ENCODE peak calls at places on chromosome 9, in eight cellular contexts. C is Jurkat, Clone E6-1; Z is naive B cell; A is H9; E is PC-3; W is CD8-positive, alpha-beta T cell; O is caudate nucleus; Q is astrocyte of the spinal cord. R is an unnamed sample.

GRCh38 chr9:12708562-12709298 is 15.5 kb downstream of the TYRP1 start:
- DNase-seq in C (no peak), Z (no peak), A (no peak), E (peak; percentile 86), W (no peak), O (no peak), Q (peak; percentile 74), R (no peak)

GRCh38 chr9:33942471-33943083 is 106.1 kb downstream of the UBAP2 start:
- DNase-seq in C (no peak), Z (no peak), A (no peak), E (peak; percentile 71), W (no peak), O (no peak), Q (peak; percentile 82), R (no peak)

GRCh38 chr9:129278391-129279237 is 100.6 kb upstream of the IER5L start:
- DNase-seq in C (no peak), Z (no peak), A (peak; percentile 82), E (peak; percentile 81), W (no peak), O (no peak), Q (peak; percentile 13), R (no peak)

GRCh38 chr9:124297553-124297905 is 39.8 kb downstream of the NEK6 start:
- DNase-seq in C (no peak), Z (no peak), A (peak; percentile 77), E (peak; percentile 88), W (no peak), O (peak; percentile 22), Q (peak; percentile 95), R (no peak)

GRCh38 chr9:96413312-96414221 is 4.6 kb downstream of the ZNF367 start:
- DNase-seq in C (no peak), Z (peak; percentile 56), A (no peak), E (no peak), W (peak; percentile 22), O (peak; percentile 2), Q (no peak), R (no peak)

GRCh38 chr9:127182901-127183746 is 60.7 kb upstream of the ANGPTL2 start:
- DNase-seq in C (no peak), Z (no peak), A (no peak), E (no peak), W (no peak), O (no peak), Q (peak; percentile 22), R (no peak)

GRCh38 chr9:134982311-134982710 is 64.6 kb upstream of the FCN1 start:
- DNase-seq in C (no peak), Z (no peak), A (no peak), E (no peak), W (no peak), O (no peak), Q (no peak), R (no peak)

GRCh38 chr9:129834489-129835127 is 467 bp downstream of the C9orf78 start:
- DNase-seq in C (no peak), Z (peak; percentile 36), A (no peak), E (peak; percentile 6), W (peak; percentile 55), O (no peak), Q (peak; percentile 7), R (no peak)

GRCh38 chr9:93156475-93157008 is 22.5 kb upstream of the NINJ1 start:
- DNase-seq in C (no peak), Z (no peak), A (no peak), E (no peak), W (no peak), O (no peak), Q (no peak), R (no peak)

GRCh38 chr9:5719546-5719945 is 90.6 kb downstream of the RIC1 start:
- DNase-seq in C (no peak), Z (no peak), A (no peak), E (peak; percentile 85), W (no peak), O (no peak), Q (no peak), R (peak; percentile 13)

GRCh38 chr9:100100268-100100667 is 1.2 kb downstream of the INVS start:
- DNase-seq in C (no peak), Z (no peak), A (no peak), E (no peak), W (no peak), O (no peak), Q (no peak), R (no peak)

GRCh38 chr9:95506438-95506691 is 10.4 kb downstream of the PTCH1 start:
- DNase-seq in C (no peak), Z (peak; percentile 39), A (no peak), E (peak; percentile 21), W (no peak), O (peak; percentile 54), Q (peak; percentile 45), R (no peak)

GRCh38 chr9:105066265-105066865 is 138.4 kb upstream of the ABCA1 start:
- DNase-seq in C (no peak), Z (no peak), A (no peak), E (no peak), W (no peak), O (no peak), Q (no peak), R (no peak)

GRCh38 chr9:113673726-113674125 is 202.4 kb upstream of the ZNF618 start:
- DNase-seq in C (no peak), Z (no peak), A (no peak), E (no peak), W (no peak), O (peak; percentile 52), Q (no peak), R (no peak)

GRCh38 chr9:31519011-31519410 is 865.4 kb upstream of the ACO1 start:
- DNase-seq in C (no peak), Z (peak; percentile 48), A (peak; percentile 37), E (no peak), W (no peak), O (no peak), Q (no peak), R (no peak)

GRCh38 chr9:92971121-92971520 is 23.8 kb downstream of the FGD3 start:
- DNase-seq in C (no peak), Z (no peak), A (no peak), E (no peak), W (peak; percentile 8), O (no peak), Q (no peak), R (no peak)

GRCh38 chr9:130421802-130422276 is 22.9 kb upstream of the ASS1 start:
- DNase-seq in C (no peak), Z (no peak), A (peak; percentile 87), E (no peak), W (no peak), O (no peak), Q (peak; percentile 87), R (no peak)

GRCh38 chr9:74771262-74771585 is 116.5 kb downstream of the TRPM6 start:
- DNase-seq in C (no peak), Z (no peak), A (no peak), E (no peak), W (no peak), O (no peak), Q (no peak), R (no peak)

GRCh38 chr9:88817628-88818027 is 173.6 kb upstream of the S1PR3 start:
- DNase-seq in C (no peak), Z (no peak), A (no peak), E (no peak), W (no peak), O (no peak), Q (no peak), R (no peak)

GRCh38 chr9:13480688-13481087 is 201.2 kb upstream of the MPDZ start:
- DNase-seq in C (no peak), Z (no peak), A (no peak), E (no peak), W (no peak), O (no peak), Q (peak; percentile 9), R (no peak)

GRCh38 chr9:103942652-103943051 is 151.5 kb upstream of the SMC2 start:
- DNase-seq in C (no peak), Z (no peak), A (no peak), E (no peak), W (no peak), O (no peak), Q (no peak), R (no peak)

GRCh38 chr9:89738137-89738932 is 133.5 kb downstream of the GADD45G start:
- DNase-seq in C (no peak), Z (no peak), A (peak; percentile 49), E (no peak), W (no peak), O (no peak), Q (no peak), R (no peak)

GRCh38 chr9:21549251-21549765 is 67.2 kb upstream of the IFNE start:
- DNase-seq in C (no peak), Z (no peak), A (no peak), E (peak; percentile 83), W (no peak), O (no peak), Q (peak; percentile 98), R (no peak)

R was measured in NCI-H1048.